ENCODE peak calls at places on chromosomes 2 and 18, in five cellular contexts. J is neural progenitor cell, Q is dorsolateral prefrontal cortex, M is HFF-Myc, V is AG09309. L is an unnamed sample.

GRCh38 chr2:213627054-213627710 is 342.9 kb downstream of the SPAG16 start:
- DNase-seq in J (no peak), Q (no peak), M (no peak), V (no peak), L (no peak)

GRCh38 chr2:44836174-44836573 is 105.3 kb upstream of the SIX3 start:
- DNase-seq in J (no peak), Q (no peak), M (no peak), V (no peak), L (no peak)

GRCh38 chr18:8443505-8443904 is 165.7 kb upstream of the RAB12 start:
- DNase-seq in J (no peak), Q (no peak), M (no peak), V (no peak), L (no peak)

GRCh38 chr2:68018727-68019126 is 44.1 kb downstream of the C1D start:
- DNase-seq in J (no peak), Q (no peak), M (no peak), V (no peak), L (no peak)

GRCh38 chr2:173854141-173854540 is 111.0 kb downstream of the SP3 start:
- DNase-seq in J (no peak), Q (no peak), M (no peak), V (no peak), L (no peak)

GRCh38 chr2:42849311-42849710 is 56.9 kb upstream of the HAAO start:
- DNase-seq in J (no peak), Q (no peak), M (no peak), V (no peak), L (no peak)

GRCh38 chr2:232363784-232364615 is 14.6 kb upstream of the ALPP start:
- DNase-seq in J (no peak), Q (peak; percentile 14), M (no peak), V (peak; percentile 13), L (no peak)

GRCh38 chr2:63983986-63984605 is 35.1 kb downstream of the VPS54 start:
- DNase-seq in J (no peak), Q (no peak), M (no peak), V (no peak), L (no peak)

GRCh38 chr2:215002500-215002899 is 135.9 kb downstream of the ABCA12 start:
- DNase-seq in J (peak; percentile 74), Q (no peak), M (no peak), V (peak; percentile 7), L (peak; percentile 20)

GRCh38 chr18:73232933-73233332 is 365.1 kb upstream of the NETO1 start:
- DNase-seq in J (no peak), Q (no peak), M (no peak), V (no peak), L (no peak)

GRCh38 chr18:77422974-77423373 is 173.3 kb downstream of the GALR1 start:
- DNase-seq in J (peak; percentile 20), Q (no peak), M (no peak), V (no peak), L (no peak)

GRCh38 chr2:20649586-20650375 is 1.1 kb downstream of the HS1BP3 start:
- DNase-seq in J (no peak), Q (no peak), M (no peak), V (no peak), L (no peak)

GRCh38 chr2:16482485-16482884 is 183.1 kb downstream of the CYRIA start:
- DNase-seq in J (no peak), Q (no peak), M (no peak), V (no peak), L (no peak)

DNA sequence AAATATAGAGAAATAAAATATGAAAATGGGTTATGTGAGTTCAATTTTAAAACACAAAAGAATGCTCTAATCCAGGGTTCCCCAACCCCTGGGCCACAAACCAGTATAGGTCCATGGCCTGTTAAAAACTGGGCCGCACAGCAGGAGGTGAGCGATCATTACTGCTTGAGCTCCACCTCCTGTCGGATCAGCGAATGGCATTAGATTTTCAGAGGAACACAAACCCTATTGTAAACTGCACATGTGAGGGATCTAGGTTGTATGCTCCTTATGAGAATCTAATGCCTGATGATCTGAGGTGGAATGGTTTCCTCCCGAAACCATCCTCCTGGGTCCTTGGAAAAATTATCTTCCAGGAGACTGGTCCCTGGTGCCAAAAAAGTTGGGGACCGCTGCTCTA is 34.7 kb downstream of the TTR start:
- DNase-seq in J (no peak), Q (no peak), M (no peak), V (no peak), L (no peak)
- TF ChIP-seq CTCF in J (no peak), Q (no peak), M (no peak), V (no peak), L (no peak)

GRCh38 chr18:28963481-28963880 is 786.6 kb upstream of the CDH2 start:
- DNase-seq in J (no peak), Q (no peak), M (peak; percentile 42), V (peak; percentile 45), L (no peak)

GRCh38 chr18:28960146-28960545 is 783.2 kb upstream of the CDH2 start:
- DNase-seq in J (no peak), Q (no peak), M (no peak), V (no peak), L (no peak)

GRCh38 chr18:28961669-28962228 is 784.8 kb upstream of the CDH2 start:
- DNase-seq in J (peak; percentile 73), Q (no peak), M (peak; percentile 2), V (no peak), L (peak; percentile 5)
- TF ChIP-seq CTCF in J (peak; percentile 83), Q (peak; percentile 35), M (peak; percentile 50), V (peak; percentile 45), L (peak; percentile 67)

DNA sequence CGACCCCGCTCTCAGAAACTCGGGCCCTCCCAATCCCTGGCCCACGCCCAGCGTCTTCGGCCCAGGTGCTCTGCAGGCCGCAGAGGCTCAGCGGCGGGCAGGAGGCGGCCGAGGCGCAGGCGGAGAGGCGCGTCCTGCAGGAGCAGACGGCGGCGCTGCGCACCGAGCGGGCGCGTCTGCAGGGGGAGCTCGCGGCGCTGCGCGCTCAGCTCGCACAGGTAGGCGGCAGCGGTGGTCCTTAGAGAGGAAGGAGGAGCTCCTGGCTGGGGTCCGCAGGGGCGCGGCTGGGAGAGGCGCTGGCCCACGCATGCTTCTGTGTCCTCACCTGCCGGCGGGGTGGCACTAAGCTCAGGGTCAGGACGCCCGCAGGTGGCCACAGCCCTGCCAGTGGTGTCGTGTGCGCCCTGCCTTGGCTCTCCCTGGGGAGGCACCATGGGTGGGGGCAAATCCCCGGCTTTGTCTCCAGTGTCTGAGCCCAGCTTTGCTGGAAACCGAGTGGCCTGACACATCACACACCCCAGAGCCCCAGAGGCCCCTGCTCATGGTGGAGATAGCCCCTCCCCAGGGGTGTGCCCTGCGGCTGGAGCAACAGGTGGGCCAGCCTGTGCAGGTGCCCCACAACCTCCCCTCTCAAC is 14.9 kb upstream of the SNED1 start:
- DNase-seq in J (peak; percentile 92), Q (peak; percentile 29), M (no peak), V (no peak), L (no peak)
- TF ChIP-seq CTCF in J (peak; percentile 84), Q (peak; percentile 34), M (no peak), V (no peak), L (peak; percentile 64)

GRCh38 chr2:109208951-109209335 is 79.9 kb downstream of the SH3RF3 start:
- DNase-seq in J (no peak), Q (no peak), M (no peak), V (no peak), L (no peak)

GRCh38 chr2:109209941-109210340 is 80.9 kb downstream of the SH3RF3 start:
- DNase-seq in J (no peak), Q (no peak), M (no peak), V (no peak), L (no peak)

GRCh38 chr2:109207201-109207600 is 78.2 kb downstream of the SH3RF3 start:
- DNase-seq in J (no peak), Q (no peak), M (no peak), V (no peak), L (no peak)

GRCh38 chr2:109209412-109209811 is 80.4 kb downstream of the SH3RF3 start:
- DNase-seq in J (no peak), Q (no peak), M (peak; percentile 36), V (no peak), L (no peak)

DNA sequence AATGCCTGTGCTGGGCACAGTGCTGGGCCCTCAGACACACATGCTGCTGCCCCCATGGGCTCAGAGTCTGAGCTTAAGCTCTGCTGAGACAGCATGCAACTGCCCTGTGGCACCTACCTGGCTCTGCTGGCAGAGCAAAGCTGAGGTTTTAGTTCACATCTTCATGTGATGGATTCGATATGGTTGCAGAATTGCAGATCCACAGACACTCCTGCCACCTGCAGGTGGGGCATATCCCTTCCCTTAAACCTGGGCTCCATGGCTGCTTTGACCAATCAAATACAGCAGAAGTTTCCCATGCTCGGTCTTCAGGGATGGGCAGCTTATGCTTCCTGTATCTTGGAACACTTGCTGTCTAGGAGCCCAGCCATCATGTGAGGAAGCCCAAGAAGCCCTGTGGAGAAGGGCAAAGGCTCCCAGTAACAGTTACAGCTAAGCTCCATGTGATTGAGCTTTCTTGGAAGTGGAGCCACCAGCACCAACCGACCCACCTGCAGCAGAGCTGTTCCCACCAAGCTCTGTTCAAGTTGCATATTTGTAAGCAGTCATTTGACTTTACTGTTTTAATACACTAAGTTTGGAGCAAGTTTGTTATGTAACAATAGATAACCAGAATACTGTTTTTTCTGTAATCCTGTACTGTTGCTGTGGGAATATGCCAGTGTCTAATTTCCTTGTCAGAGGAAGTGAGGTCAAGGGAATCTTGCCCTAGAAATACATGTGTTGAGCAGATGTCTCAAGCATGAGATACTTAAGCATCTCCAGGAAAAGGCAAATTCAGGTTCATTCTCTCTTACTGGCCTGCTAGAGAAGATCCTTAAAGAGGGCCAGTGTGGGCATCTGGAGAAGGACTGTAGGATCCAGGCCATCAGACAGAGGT is 79.3 kb downstream of the SH3RF3 start:
- DNase-seq in J (no peak), Q (no peak), M (peak; percentile 93), V (no peak), L (no peak)
- TF ChIP-seq CTCF in J (peak; percentile 26), Q (no peak), M (no peak), V (no peak), L (no peak)

GRCh38 chr2:55620123-55620779 is 2.8 kb upstream of the PPP4R3B start:
- DNase-seq in J (peak; percentile 44), Q (no peak), M (no peak), V (no peak), L (no peak)
- TF ChIP-seq CTCF in J (peak; percentile 43), Q (no peak), M (peak; percentile 46), V (peak; percentile 35), L (peak; percentile 49)

GRCh38 chr2:241857041-241857541 is 1.6 kb downstream of the PDCD1 start:
- DNase-seq in J (no peak), Q (no peak), M (no peak), V (no peak), L (no peak)
- TF ChIP-seq CTCF in J (no peak), Q (no peak), M (no peak), V (no peak), L (no peak)

L was measured in neural crest cell.